ENCODE peak calls at places on chromosomes 6 and 20, in six cellular contexts. One of them, this sample, is unnamed.

GRCh38 chr6:20717743-20718142 is 183.5 kb downstream of the CDKAL1 start:
- DNase-seq in right cardiac atrium: no peak
- DNase-seq in caudate nucleus: no peak
- DNase-seq in stimulated activated CD4-positive, alpha-beta T cell treated with anti-CD3 and anti-CD28 coated beads, TNF-alpha, amount 100 ng/mL, for 24 hours: no peak
- DNase-seq in B cell: no peak
- DNase-seq in NCI-H1417 treated with DMSO at 0.1 percent for 48 hours: no peak
- DNase-seq in this sample: no peak

GRCh38 chr20:952196-952795 is 36.2 kb upstream of the ANGPT4 start:
- DNase-seq in right cardiac atrium: no peak
- DNase-seq in caudate nucleus: no peak
- DNase-seq in stimulated activated CD4-positive, alpha-beta T cell treated with anti-CD3 and anti-CD28 coated beads, TNF-alpha, amount 100 ng/mL, for 24 hours: no peak
- DNase-seq in B cell: no peak
- DNase-seq in NCI-H1417 treated with DMSO at 0.1 percent for 48 hours: no peak
- DNase-seq in this sample: no peak

GRCh38 chr6:35419961-35420360 is 32.2 kb upstream of the FANCE start:
- DNase-seq in right cardiac atrium: no peak
- DNase-seq in caudate nucleus: no peak
- DNase-seq in stimulated activated CD4-positive, alpha-beta T cell treated with anti-CD3 and anti-CD28 coated beads, TNF-alpha, amount 100 ng/mL, for 24 hours: no peak
- DNase-seq in B cell: no peak
- DNase-seq in NCI-H1417 treated with DMSO at 0.1 percent for 48 hours: no peak
- DNase-seq in this sample: no peak

GRCh38 chr6:56156643-56157042 is 90.7 kb downstream of the COL21A1 start:
- DNase-seq in right cardiac atrium: no peak
- DNase-seq in caudate nucleus: no peak
- DNase-seq in stimulated activated CD4-positive, alpha-beta T cell treated with anti-CD3 and anti-CD28 coated beads, TNF-alpha, amount 100 ng/mL, for 24 hours: no peak
- DNase-seq in B cell: no peak
- DNase-seq in NCI-H1417 treated with DMSO at 0.1 percent for 48 hours: no peak
- DNase-seq in this sample: no peak

GRCh38 chr20:36154696-36155628 is at the start of gene EPB41L1:
- DNase-seq in right cardiac atrium: peak
- DNase-seq in caudate nucleus: no peak
- DNase-seq in stimulated activated CD4-positive, alpha-beta T cell treated with anti-CD3 and anti-CD28 coated beads, TNF-alpha, amount 100 ng/mL, for 24 hours: no peak
- DNase-seq in B cell: no peak
- DNase-seq in NCI-H1417 treated with DMSO at 0.1 percent for 48 hours: no peak
- DNase-seq in this sample: peak

GRCh38 chr6:43355862-43356590 is 13.4 kb downstream of the ZNF318 start:
- DNase-seq in right cardiac atrium: no peak
- DNase-seq in caudate nucleus: no peak
- DNase-seq in stimulated activated CD4-positive, alpha-beta T cell treated with anti-CD3 and anti-CD28 coated beads, TNF-alpha, amount 100 ng/mL, for 24 hours: no peak
- DNase-seq in B cell: no peak
- DNase-seq in NCI-H1417 treated with DMSO at 0.1 percent for 48 hours: no peak
- DNase-seq in this sample: no peak

GRCh38 chr20:50232651-50233324 is 42.2 kb downstream of the CEBPB start:
- DNase-seq in right cardiac atrium: no peak
- DNase-seq in caudate nucleus: no peak
- DNase-seq in stimulated activated CD4-positive, alpha-beta T cell treated with anti-CD3 and anti-CD28 coated beads, TNF-alpha, amount 100 ng/mL, for 24 hours: no peak
- DNase-seq in B cell: no peak
- DNase-seq in NCI-H1417 treated with DMSO at 0.1 percent for 48 hours: no peak
- DNase-seq in this sample: no peak

GRCh38 chr6:48476257-48476656 is 365.3 kb upstream of the PTCHD4 start:
- DNase-seq in right cardiac atrium: no peak
- DNase-seq in caudate nucleus: no peak
- DNase-seq in stimulated activated CD4-positive, alpha-beta T cell treated with anti-CD3 and anti-CD28 coated beads, TNF-alpha, amount 100 ng/mL, for 24 hours: no peak
- DNase-seq in B cell: no peak
- DNase-seq in NCI-H1417 treated with DMSO at 0.1 percent for 48 hours: no peak
- DNase-seq in this sample: no peak

GRCh38 chr20:64038579-64039292 is 2.8 kb downstream of the C20orf204 start:
- DNase-seq in right cardiac atrium: peak
- DNase-seq in caudate nucleus: no peak
- DNase-seq in stimulated activated CD4-positive, alpha-beta T cell treated with anti-CD3 and anti-CD28 coated beads, TNF-alpha, amount 100 ng/mL, for 24 hours: peak
- DNase-seq in B cell: peak
- DNase-seq in NCI-H1417 treated with DMSO at 0.1 percent for 48 hours: peak
- DNase-seq in this sample: peak

GRCh38 chr20:9574182-9574581 is 59.8 kb downstream of the LAMP5 start:
- DNase-seq in right cardiac atrium: no peak
- DNase-seq in caudate nucleus: no peak
- DNase-seq in stimulated activated CD4-positive, alpha-beta T cell treated with anti-CD3 and anti-CD28 coated beads, TNF-alpha, amount 100 ng/mL, for 24 hours: no peak
- DNase-seq in B cell: no peak
- DNase-seq in NCI-H1417 treated with DMSO at 0.1 percent for 48 hours: no peak
- DNase-seq in this sample: no peak

GRCh38 chr6:112988748-112989147 is 641.6 kb downstream of the RFPL4B start:
- DNase-seq in right cardiac atrium: no peak
- DNase-seq in caudate nucleus: no peak
- DNase-seq in stimulated activated CD4-positive, alpha-beta T cell treated with anti-CD3 and anti-CD28 coated beads, TNF-alpha, amount 100 ng/mL, for 24 hours: no peak
- DNase-seq in B cell: no peak
- DNase-seq in NCI-H1417 treated with DMSO at 0.1 percent for 48 hours: no peak
- DNase-seq in this sample: no peak

GRCh38 chr6:168299541-168300511 is 19.8 kb downstream of the DACT2 start:
- DNase-seq in right cardiac atrium: no peak
- DNase-seq in caudate nucleus: no peak
- DNase-seq in stimulated activated CD4-positive, alpha-beta T cell treated with anti-CD3 and anti-CD28 coated beads, TNF-alpha, amount 100 ng/mL, for 24 hours: no peak
- DNase-seq in B cell: no peak
- DNase-seq in NCI-H1417 treated with DMSO at 0.1 percent for 48 hours: no peak
- DNase-seq in this sample: no peak

GRCh38 chr6:34146801-34147592 is 1.1 kb upstream of the GRM4 start:
- DNase-seq in right cardiac atrium: no peak
- DNase-seq in caudate nucleus: no peak
- DNase-seq in stimulated activated CD4-positive, alpha-beta T cell treated with anti-CD3 and anti-CD28 coated beads, TNF-alpha, amount 100 ng/mL, for 24 hours: no peak
- DNase-seq in B cell: no peak
- DNase-seq in NCI-H1417 treated with DMSO at 0.1 percent for 48 hours: no peak
- DNase-seq in this sample: peak

GRCh38 chr20:21166801-21167200 is 40.9 kb downstream of the KIZ start:
- DNase-seq in right cardiac atrium: no peak
- DNase-seq in caudate nucleus: no peak
- DNase-seq in stimulated activated CD4-positive, alpha-beta T cell treated with anti-CD3 and anti-CD28 coated beads, TNF-alpha, amount 100 ng/mL, for 24 hours: no peak
- DNase-seq in B cell: no peak
- DNase-seq in NCI-H1417 treated with DMSO at 0.1 percent for 48 hours: no peak
- DNase-seq in this sample: no peak

GRCh38 chr20:8505817-8506216 is 373.8 kb downstream of the PLCB1 start:
- DNase-seq in right cardiac atrium: no peak
- DNase-seq in caudate nucleus: no peak
- DNase-seq in stimulated activated CD4-positive, alpha-beta T cell treated with anti-CD3 and anti-CD28 coated beads, TNF-alpha, amount 100 ng/mL, for 24 hours: no peak
- DNase-seq in B cell: no peak
- DNase-seq in NCI-H1417 treated with DMSO at 0.1 percent for 48 hours: no peak
- DNase-seq in this sample: no peak

GRCh38 chr6:98833101-98834059 is 994 bp upstream of the POU3F2 start:
- DNase-seq in right cardiac atrium: no peak
- DNase-seq in caudate nucleus: peak
- DNase-seq in stimulated activated CD4-positive, alpha-beta T cell treated with anti-CD3 and anti-CD28 coated beads, TNF-alpha, amount 100 ng/mL, for 24 hours: no peak
- DNase-seq in B cell: peak
- DNase-seq in NCI-H1417 treated with DMSO at 0.1 percent for 48 hours: no peak
- DNase-seq in this sample: peak

GRCh38 chr20:18511566-18511965 is 3.8 kb downstream of the SEC23B start:
- DNase-seq in right cardiac atrium: no peak
- DNase-seq in caudate nucleus: no peak
- DNase-seq in stimulated activated CD4-positive, alpha-beta T cell treated with anti-CD3 and anti-CD28 coated beads, TNF-alpha, amount 100 ng/mL, for 24 hours: no peak
- DNase-seq in B cell: no peak
- DNase-seq in NCI-H1417 treated with DMSO at 0.1 percent for 48 hours: no peak
- DNase-seq in this sample: no peak

GRCh38 chr6:4577406-4577805 is 198.8 kb upstream of the CDYL start:
- DNase-seq in right cardiac atrium: no peak
- DNase-seq in caudate nucleus: no peak
- DNase-seq in stimulated activated CD4-positive, alpha-beta T cell treated with anti-CD3 and anti-CD28 coated beads, TNF-alpha, amount 100 ng/mL, for 24 hours: no peak
- DNase-seq in B cell: no peak
- DNase-seq in NCI-H1417 treated with DMSO at 0.1 percent for 48 hours: no peak
- DNase-seq in this sample: no peak

GRCh38 chr6:162251257-162251656 is 476.3 kb downstream of the PRKN start:
- DNase-seq in right cardiac atrium: no peak
- DNase-seq in caudate nucleus: no peak
- DNase-seq in stimulated activated CD4-positive, alpha-beta T cell treated with anti-CD3 and anti-CD28 coated beads, TNF-alpha, amount 100 ng/mL, for 24 hours: no peak
- DNase-seq in B cell: no peak
- DNase-seq in NCI-H1417 treated with DMSO at 0.1 percent for 48 hours: no peak
- DNase-seq in this sample: no peak

GRCh38 chr6:135192256-135193174 is 11.4 kb downstream of the MYB start:
- DNase-seq in right cardiac atrium: no peak
- DNase-seq in caudate nucleus: no peak
- DNase-seq in stimulated activated CD4-positive, alpha-beta T cell treated with anti-CD3 and anti-CD28 coated beads, TNF-alpha, amount 100 ng/mL, for 24 hours: no peak
- DNase-seq in B cell: no peak
- DNase-seq in NCI-H1417 treated with DMSO at 0.1 percent for 48 hours: no peak
- DNase-seq in this sample: no peak

GRCh38 chr6:39824030-39824926 is 32.1 kb downstream of the DAAM2 start:
- DNase-seq in right cardiac atrium: no peak
- DNase-seq in caudate nucleus: no peak
- DNase-seq in stimulated activated CD4-positive, alpha-beta T cell treated with anti-CD3 and anti-CD28 coated beads, TNF-alpha, amount 100 ng/mL, for 24 hours: no peak
- DNase-seq in B cell: no peak
- DNase-seq in NCI-H1417 treated with DMSO at 0.1 percent for 48 hours: no peak
- DNase-seq in this sample: peak

GRCh38 chr20:1894951-1895673 is at the start of gene SIRPA:
- DNase-seq in right cardiac atrium: peak
- DNase-seq in caudate nucleus: peak
- DNase-seq in stimulated activated CD4-positive, alpha-beta T cell treated with anti-CD3 and anti-CD28 coated beads, TNF-alpha, amount 100 ng/mL, for 24 hours: no peak
- DNase-seq in B cell: peak
- DNase-seq in NCI-H1417 treated with DMSO at 0.1 percent for 48 hours: peak
- DNase-seq in this sample: peak

GRCh38 chr20:59938221-59938620 is 1.9 kb downstream of the PPP1R3D start:
- DNase-seq in right cardiac atrium: no peak
- DNase-seq in caudate nucleus: no peak
- DNase-seq in stimulated activated CD4-positive, alpha-beta T cell treated with anti-CD3 and anti-CD28 coated beads, TNF-alpha, amount 100 ng/mL, for 24 hours: no peak
- DNase-seq in B cell: no peak
- DNase-seq in NCI-H1417 treated with DMSO at 0.1 percent for 48 hours: no peak
- DNase-seq in this sample: no peak

GRCh38 chr20:42082611-42083010 is 464.4 kb upstream of the CHD6 start:
- DNase-seq in right cardiac atrium: peak
- DNase-seq in caudate nucleus: no peak
- DNase-seq in stimulated activated CD4-positive, alpha-beta T cell treated with anti-CD3 and anti-CD28 coated beads, TNF-alpha, amount 100 ng/mL, for 24 hours: no peak
- DNase-seq in B cell: no peak
- DNase-seq in NCI-H1417 treated with DMSO at 0.1 percent for 48 hours: no peak
- DNase-seq in this sample: peak

GRCh38 chr6:52102330-52102932 is 15.0 kb upstream of the PKHD1 start:
- DNase-seq in right cardiac atrium: no peak
- DNase-seq in caudate nucleus: no peak
- DNase-seq in stimulated activated CD4-positive, alpha-beta T cell treated with anti-CD3 and anti-CD28 coated beads, TNF-alpha, amount 100 ng/mL, for 24 hours: no peak
- DNase-seq in B cell: no peak
- DNase-seq in NCI-H1417 treated with DMSO at 0.1 percent for 48 hours: no peak
- DNase-seq in this sample: no peak

GRCh38 chr6:170122676-170123075 is 168.2 kb downstream of the DLL1 start:
- DNase-seq in right cardiac atrium: no peak
- DNase-seq in caudate nucleus: no peak
- DNase-seq in stimulated activated CD4-positive, alpha-beta T cell treated with anti-CD3 and anti-CD28 coated beads, TNF-alpha, amount 100 ng/mL, for 24 hours: no peak
- DNase-seq in B cell: no peak
- DNase-seq in NCI-H1417 treated with DMSO at 0.1 percent for 48 hours: no peak
- DNase-seq in this sample: no peak

GRCh38 chr20:11850901-11851300 is 66.8 kb upstream of the BTBD3 start:
- DNase-seq in right cardiac atrium: no peak
- DNase-seq in caudate nucleus: no peak
- DNase-seq in stimulated activated CD4-positive, alpha-beta T cell treated with anti-CD3 and anti-CD28 coated beads, TNF-alpha, amount 100 ng/mL, for 24 hours: no peak
- DNase-seq in B cell: no peak
- DNase-seq in NCI-H1417 treated with DMSO at 0.1 percent for 48 hours: no peak
- DNase-seq in this sample: no peak

GRCh38 chr6:147245693-147246092 is 41.5 kb downstream of the STXBP5 start:
- DNase-seq in right cardiac atrium: no peak
- DNase-seq in caudate nucleus: no peak
- DNase-seq in stimulated activated CD4-positive, alpha-beta T cell treated with anti-CD3 and anti-CD28 coated beads, TNF-alpha, amount 100 ng/mL, for 24 hours: no peak
- DNase-seq in B cell: no peak
- DNase-seq in NCI-H1417 treated with DMSO at 0.1 percent for 48 hours: no peak
- DNase-seq in this sample: no peak

GRCh38 chr20:43789593-43789992 is 62.8 kb upstream of the GTSF1L start:
- DNase-seq in right cardiac atrium: no peak
- DNase-seq in caudate nucleus: no peak
- DNase-seq in stimulated activated CD4-positive, alpha-beta T cell treated with anti-CD3 and anti-CD28 coated beads, TNF-alpha, amount 100 ng/mL, for 24 hours: no peak
- DNase-seq in B cell: no peak
- DNase-seq in NCI-H1417 treated with DMSO at 0.1 percent for 48 hours: no peak
- DNase-seq in this sample: no peak

GRCh38 chr20:25644814-25645213 is 21.0 kb upstream of the NANP start:
- DNase-seq in right cardiac atrium: no peak
- DNase-seq in caudate nucleus: no peak
- DNase-seq in stimulated activated CD4-positive, alpha-beta T cell treated with anti-CD3 and anti-CD28 coated beads, TNF-alpha, amount 100 ng/mL, for 24 hours: no peak
- DNase-seq in B cell: no peak
- DNase-seq in NCI-H1417 treated with DMSO at 0.1 percent for 48 hours: no peak
- DNase-seq in this sample: no peak

GRCh38 chr20:48350291-48350988 is 477.4 kb downstream of the PREX1 start:
- DNase-seq in right cardiac atrium: no peak
- DNase-seq in caudate nucleus: peak
- DNase-seq in stimulated activated CD4-positive, alpha-beta T cell treated with anti-CD3 and anti-CD28 coated beads, TNF-alpha, amount 100 ng/mL, for 24 hours: no peak
- DNase-seq in B cell: peak
- DNase-seq in NCI-H1417 treated with DMSO at 0.1 percent for 48 hours: no peak
- DNase-seq in this sample: no peak

GRCh38 chr6:32952817-32953739 is at the start of gene HLA-DMA:
- DNase-seq in right cardiac atrium: peak
- DNase-seq in caudate nucleus: peak
- DNase-seq in stimulated activated CD4-positive, alpha-beta T cell treated with anti-CD3 and anti-CD28 coated beads, TNF-alpha, amount 100 ng/mL, for 24 hours: no peak
- DNase-seq in B cell: peak
- DNase-seq in NCI-H1417 treated with DMSO at 0.1 percent for 48 hours: no peak
- DNase-seq in this sample: peak

GRCh38 chr6:159766923-159767322 is 5.1 kb downstream of the ACAT2 start:
- DNase-seq in right cardiac atrium: no peak
- DNase-seq in caudate nucleus: no peak
- DNase-seq in stimulated activated CD4-positive, alpha-beta T cell treated with anti-CD3 and anti-CD28 coated beads, TNF-alpha, amount 100 ng/mL, for 24 hours: no peak
- DNase-seq in B cell: no peak
- DNase-seq in NCI-H1417 treated with DMSO at 0.1 percent for 48 hours: no peak
- DNase-seq in this sample: no peak

GRCh38 chr6:112372213-112372806 is 25.2 kb downstream of the RFPL4B start:
- DNase-seq in right cardiac atrium: no peak
- DNase-seq in caudate nucleus: no peak
- DNase-seq in stimulated activated CD4-positive, alpha-beta T cell treated with anti-CD3 and anti-CD28 coated beads, TNF-alpha, amount 100 ng/mL, for 24 hours: no peak
- DNase-seq in B cell: no peak
- DNase-seq in NCI-H1417 treated with DMSO at 0.1 percent for 48 hours: no peak
- DNase-seq in this sample: no peak

GRCh38 chr6:11323666-11324452 is 91.4 kb upstream of the NEDD9 start:
- DNase-seq in right cardiac atrium: peak
- DNase-seq in caudate nucleus: no peak
- DNase-seq in stimulated activated CD4-positive, alpha-beta T cell treated with anti-CD3 and anti-CD28 coated beads, TNF-alpha, amount 100 ng/mL, for 24 hours: no peak
- DNase-seq in B cell: no peak
- DNase-seq in NCI-H1417 treated with DMSO at 0.1 percent for 48 hours: no peak
- DNase-seq in this sample: peak

GRCh38 chr6:157999100-158000051 is 17.7 kb downstream of the SYNJ2 start:
- DNase-seq in right cardiac atrium: no peak
- DNase-seq in caudate nucleus: peak
- DNase-seq in stimulated activated CD4-positive, alpha-beta T cell treated with anti-CD3 and anti-CD28 coated beads, TNF-alpha, amount 100 ng/mL, for 24 hours: no peak
- DNase-seq in B cell: no peak
- DNase-seq in NCI-H1417 treated with DMSO at 0.1 percent for 48 hours: no peak
- DNase-seq in this sample: peak

GRCh38 chr6:38715016-38715809 is at the start of gene DNAH8:
- DNase-seq in right cardiac atrium: no peak
- DNase-seq in caudate nucleus: no peak
- DNase-seq in stimulated activated CD4-positive, alpha-beta T cell treated with anti-CD3 and anti-CD28 coated beads, TNF-alpha, amount 100 ng/mL, for 24 hours: no peak
- DNase-seq in B cell: peak
- DNase-seq in NCI-H1417 treated with DMSO at 0.1 percent for 48 hours: no peak
- DNase-seq in this sample: no peak

GRCh38 chr6:82076855-82077254 is 170.7 kb downstream of the IBTK start:
- DNase-seq in right cardiac atrium: no peak
- DNase-seq in caudate nucleus: no peak
- DNase-seq in stimulated activated CD4-positive, alpha-beta T cell treated with anti-CD3 and anti-CD28 coated beads, TNF-alpha, amount 100 ng/mL, for 24 hours: no peak
- DNase-seq in B cell: no peak
- DNase-seq in NCI-H1417 treated with DMSO at 0.1 percent for 48 hours: no peak
- DNase-seq in this sample: no peak

GRCh38 chr20:35901678-35902544 is 52.4 kb downstream of the SCAND1 start:
- DNase-seq in right cardiac atrium: no peak
- DNase-seq in caudate nucleus: no peak
- DNase-seq in stimulated activated CD4-positive, alpha-beta T cell treated with anti-CD3 and anti-CD28 coated beads, TNF-alpha, amount 100 ng/mL, for 24 hours: no peak
- DNase-seq in B cell: no peak
- DNase-seq in NCI-H1417 treated with DMSO at 0.1 percent for 48 hours: no peak
- DNase-seq in this sample: no peak

This sample was measured in Right ventricle myocardium superior.